ENCODE peak calls at places on chromosome 9, in ten cellular contexts. X, G, T, M, Z, N, O, F, A and W are unnamed samples.

GRCh38 chr9:136225748-136226679 is 19.6 kb downstream of the QSOX2 start:
- DNase-seq in X (peak; percentile 57), G (peak; percentile 33), T (peak; percentile 66), M (peak; percentile 73), Z (peak; percentile 41), N (peak; percentile 75), O (no peak), F (no peak), A (peak; percentile 78), W (peak; percentile 80)

GRCh38 chr9:920927-921326 is 55.5 kb upstream of the DMRT3 start:
- DNase-seq in X (no peak), G (no peak), T (no peak), M (no peak), Z (no peak), N (no peak), O (no peak), F (no peak), A (no peak), W (no peak)

GRCh38 chr9:89139450-89139849 is 39.2 kb downstream of the SHC3 start:
- DNase-seq in X (peak; percentile 68), G (no peak), T (no peak), M (no peak), Z (peak; percentile 74), N (no peak), O (no peak), F (no peak), A (peak; percentile 4), W (no peak)

GRCh38 chr9:37639109-37639748 is 11.5 kb upstream of the FRMPD1 start:
- DNase-seq in X (peak; percentile 6), G (no peak), T (no peak), M (no peak), Z (peak; percentile 8), N (no peak), O (no peak), F (no peak), A (no peak), W (no peak)

GRCh38 chr9:113187935-113188595 is 33.0 kb downstream of the FKBP15 start:
- DNase-seq in X (peak; percentile 92), G (peak; percentile 17), T (no peak), M (no peak), Z (peak; percentile 94), N (peak; percentile 24), O (no peak), F (peak; percentile 84), A (no peak), W (no peak)

GRCh38 chr9:100595391-100596199 is 17.7 kb downstream of the CAVIN4 start:
- DNase-seq in X (peak; percentile 75), G (no peak), T (no peak), M (peak; percentile 71), Z (peak; percentile 64), N (no peak), O (no peak), F (no peak), A (peak; percentile 74), W (no peak)

GRCh38 chr9:74609671-74610416 is 112.7 kb downstream of the RORB start:
- DNase-seq in X (peak; percentile 1), G (no peak), T (no peak), M (no peak), Z (no peak), N (no peak), O (no peak), F (no peak), A (no peak), W (no peak)

GRCh38 chr9:131432597-131433301 is 38.9 kb downstream of the PRRC2B start:
- DNase-seq in X (peak; percentile 76), G (no peak), T (no peak), M (no peak), Z (peak; percentile 82), N (no peak), O (no peak), F (peak; percentile 39), A (no peak), W (no peak)

GRCh38 chr9:71824242-71824641 is 55.9 kb upstream of the CEMIP2 start:
- DNase-seq in X (no peak), G (no peak), T (no peak), M (no peak), Z (no peak), N (no peak), O (no peak), F (no peak), A (no peak), W (no peak)

GRCh38 chr9:130207241-130207992 is 35.2 kb downstream of the NCS1 start:
- DNase-seq in X (no peak), G (no peak), T (no peak), M (no peak), Z (no peak), N (no peak), O (no peak), F (peak; percentile 74), A (no peak), W (no peak)

GRCh38 chr9:2833096-2833495 is 10.8 kb downstream of the PUM3 start:
- DNase-seq in X (peak; percentile 41), G (no peak), T (no peak), M (no peak), Z (no peak), N (no peak), O (no peak), F (no peak), A (no peak), W (no peak)

GRCh38 chr9:8429768-8430167 is 630.2 kb upstream of the DMAC1 start:
- DNase-seq in X (no peak), G (no peak), T (no peak), M (no peak), Z (no peak), N (no peak), O (no peak), F (no peak), A (no peak), W (no peak)

GRCh38 chr9:83477571-83477970 is 60.6 kb downstream of the FRMD3 start:
- DNase-seq in X (no peak), G (no peak), T (no peak), M (no peak), Z (no peak), N (no peak), O (no peak), F (no peak), A (no peak), W (no peak)

GRCh38 chr9:76294301-76294700 is 99.9 kb downstream of the RFK start:
- DNase-seq in X (no peak), G (no peak), T (no peak), M (no peak), Z (no peak), N (no peak), O (no peak), F (no peak), A (no peak), W (no peak)

GRCh38 chr9:32928912-32929311 is 72.5 kb downstream of the APTX start:
- DNase-seq in X (peak; percentile 12), G (no peak), T (no peak), M (no peak), Z (no peak), N (no peak), O (no peak), F (no peak), A (peak; percentile 16), W (no peak)

GRCh38 chr9:114390952-114391351 is 3.2 kb upstream of the AKNA start:
- DNase-seq in X (no peak), G (no peak), T (no peak), M (no peak), Z (no peak), N (no peak), O (no peak), F (no peak), A (no peak), W (no peak)
- TF ChIP-seq CTCF in X (no peak), G (no peak), T (no peak), M (no peak), Z (no peak), N (no peak), O (no peak), F (no peak), A (no peak), W (no peak)

DNA sequence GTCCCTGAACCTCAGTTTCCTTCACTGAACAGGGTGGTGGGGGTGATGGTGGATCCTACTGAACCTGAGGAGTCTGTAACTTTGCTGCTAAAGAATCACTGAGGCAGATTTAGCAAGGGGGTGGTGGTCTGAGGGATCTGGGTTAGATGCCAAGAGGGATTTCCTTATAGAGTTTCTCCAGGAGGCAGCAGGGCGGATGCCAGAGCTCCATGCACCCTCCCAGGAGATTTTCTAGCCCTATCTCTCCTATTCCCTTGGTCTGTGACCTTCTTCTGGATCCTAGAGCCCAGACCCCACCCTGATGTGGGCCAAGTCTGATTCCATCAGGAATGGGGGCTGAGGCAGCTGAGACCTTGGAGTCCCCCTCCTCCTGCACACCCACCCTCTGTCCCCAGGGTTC is 6.0 kb downstream of the PTGS1 start:
- DNase-seq in X (no peak), G (no peak), T (no peak), M (no peak), Z (no peak), N (no peak), O (no peak), F (peak; percentile 40), A (no peak), W (no peak)
- TF ChIP-seq CTCF in X (no peak), G (no peak), T (no peak), M (no peak), Z (no peak), N (no peak), O (no peak), F (no peak), A (no peak), W (no peak)

DNA sequence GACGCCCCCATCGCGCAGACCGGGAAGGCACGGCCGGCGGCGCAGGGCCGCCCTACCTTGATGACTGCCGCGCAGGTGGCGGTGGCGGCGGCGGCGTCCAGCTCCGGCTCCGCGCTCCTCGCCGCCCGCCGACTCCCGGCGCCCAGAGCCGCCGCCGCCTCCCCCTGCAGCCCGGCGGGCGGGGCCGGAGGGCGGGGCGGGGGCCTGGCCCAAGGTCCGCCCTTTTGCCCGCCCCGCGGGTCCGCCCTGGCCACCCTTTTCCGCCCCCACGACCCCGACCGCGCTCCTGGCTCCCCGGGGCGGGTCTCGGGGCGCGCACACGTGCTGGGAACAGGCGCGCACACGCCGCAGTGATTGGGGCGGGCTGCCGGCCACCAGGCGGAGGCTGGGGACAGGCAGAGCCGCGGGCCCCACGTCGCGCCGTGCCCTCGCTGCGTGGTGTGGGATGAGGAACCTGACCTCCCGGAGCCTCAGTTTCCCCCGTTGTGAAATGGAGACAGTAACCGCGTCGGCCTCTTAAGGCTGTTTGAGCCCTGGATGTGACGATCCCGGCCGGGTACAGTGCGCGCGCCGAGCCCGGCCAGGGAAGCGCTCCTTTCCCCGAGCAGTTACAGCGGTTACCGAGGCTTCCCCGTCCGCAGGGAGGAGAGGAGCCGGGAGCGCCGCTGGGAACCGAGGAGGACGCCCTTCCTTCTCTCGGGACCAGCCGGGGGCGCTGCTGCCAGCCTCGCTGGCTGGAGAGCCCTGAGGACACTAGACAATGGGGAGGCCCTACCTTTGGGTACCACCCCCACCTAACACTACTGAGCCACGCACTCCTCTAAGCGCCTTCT is at the start of gene CORO2A:
- DNase-seq in X (peak; percentile 78), G (peak; percentile 75), T (peak; percentile 73), M (peak; percentile 76), Z (peak; percentile 37), N (peak; percentile 68), O (no peak), F (peak; percentile 75), A (peak; percentile 90), W (peak; percentile 69)
- TF ChIP-seq CTCF in X (peak; percentile 63), G (peak; percentile 47), T (peak; percentile 29), M (no peak), Z (peak; percentile 73), N (no peak), O (peak; percentile 57), F (no peak), A (peak; percentile 62), W (peak; percentile 59)

DNA sequence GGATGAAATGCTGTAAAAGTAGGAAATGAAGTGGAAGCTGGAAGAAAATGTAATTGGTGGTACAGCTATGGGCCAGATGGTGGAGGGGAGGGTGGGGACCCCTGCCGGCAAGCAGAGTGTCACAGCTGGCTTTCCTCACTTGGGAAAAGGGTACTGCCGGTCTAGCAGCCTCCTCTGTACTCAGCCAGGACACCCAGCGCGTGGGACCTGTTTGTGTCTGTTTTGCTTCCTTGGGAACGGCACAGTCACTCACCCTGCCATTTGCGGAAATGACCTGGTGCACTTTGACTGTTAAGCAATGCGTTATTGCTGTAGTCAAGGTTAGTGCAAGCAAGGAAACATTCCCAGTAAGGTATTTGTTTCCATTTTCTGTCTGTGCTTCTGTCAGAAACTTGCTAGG is 10.1 kb downstream of the TMEM252 start:
- DNase-seq in X (peak; percentile 60), G (peak; percentile 81), T (no peak), M (peak; percentile 36), Z (peak; percentile 20), N (peak; percentile 64), O (no peak), F (peak; percentile 87), A (peak; percentile 19), W (no peak)
- TF ChIP-seq CTCF in X (no peak), G (peak; percentile 47), T (no peak), M (no peak), Z (peak; percentile 9), N (no peak), O (no peak), F (no peak), A (no peak), W (peak; percentile 34)